ENCODE peak calls at places on chromosome 19, in six cellular contexts. One of them, this sample, is unnamed.

GRCh38 chr19:32581704-32582164 is 744 bp downstream of the PDCD5 start:
- DNase-seq in kidney glomerular epithelial cell: no peak
- DNase-seq in PC-9: no peak
- DNase-seq in NCI-H2107: no peak
- DNase-seq in activated CD4-positive, alpha-beta T cell treated with anti-CD3 and anti-CD28 coated beads, Interleukin-2, amount 10 ng/mL, durations not matched to agents 7 days and 5 days: no peak
- DNase-seq in EL: peak; percentile 57
- DNase-seq in this sample: peak; percentile 14

GRCh38 chr19:2487780-2488330 is 11.9 kb downstream of the GADD45B start:
- DNase-seq in NCI-H2107: no peak
- DNase-seq in PC-9: no peak
- DNase-seq in activated CD4-positive, alpha-beta T cell treated with anti-CD3 and anti-CD28 coated beads, Interleukin-2, amount 10 ng/mL, durations not matched to agents 7 days and 5 days: no peak
- DNase-seq in EL: no peak
- DNase-seq in kidney glomerular epithelial cell: no peak
- DNase-seq in this sample: no peak

GRCh38 chr19:2425622-2426581 is 1.5 kb downstream of the TIMM13 start:
- DNase-seq in activated CD4-positive, alpha-beta T cell treated with anti-CD3 and anti-CD28 coated beads, Interleukin-2, amount 10 ng/mL, durations not matched to agents 7 days and 5 days: no peak
- DNase-seq in PC-9: no peak
- DNase-seq in EL: no peak
- DNase-seq in kidney glomerular epithelial cell: no peak
- DNase-seq in NCI-H2107: no peak
- DNase-seq in this sample: no peak

GRCh38 chr19:1355974-1356865 is 27.5 kb upstream of the NDUFS7 start:
- DNase-seq in EL: peak; percentile 15
- DNase-seq in PC-9: no peak
- DNase-seq in activated CD4-positive, alpha-beta T cell treated with anti-CD3 and anti-CD28 coated beads, Interleukin-2, amount 10 ng/mL, durations not matched to agents 7 days and 5 days: no peak
- DNase-seq in NCI-H2107: no peak
- DNase-seq in kidney glomerular epithelial cell: no peak
- DNase-seq in this sample: no peak

GRCh38 chr19:4641132-4641531 is 1.8 kb downstream of the TNFAIP8L1 start:
- DNase-seq in NCI-H2107: no peak
- DNase-seq in activated CD4-positive, alpha-beta T cell treated with anti-CD3 and anti-CD28 coated beads, Interleukin-2, amount 10 ng/mL, durations not matched to agents 7 days and 5 days: no peak
- DNase-seq in PC-9: no peak
- DNase-seq in kidney glomerular epithelial cell: no peak
- DNase-seq in EL: no peak
- DNase-seq in this sample: no peak

GRCh38 chr19:48403606-48404005 is 10.1 kb downstream of the GRIN2D start:
- DNase-seq in activated CD4-positive, alpha-beta T cell treated with anti-CD3 and anti-CD28 coated beads, Interleukin-2, amount 10 ng/mL, durations not matched to agents 7 days and 5 days: peak; percentile 65
- DNase-seq in kidney glomerular epithelial cell: peak; percentile 27
- DNase-seq in PC-9: peak; percentile 35
- DNase-seq in NCI-H2107: no peak
- DNase-seq in EL: peak; percentile 68
- DNase-seq in this sample: no peak

GRCh38 chr19:48633148-48634035 is 3.8 kb downstream of the DBP start:
- DNase-seq in EL: no peak
- DNase-seq in kidney glomerular epithelial cell: no peak
- DNase-seq in NCI-H2107: no peak
- DNase-seq in PC-9: no peak
- DNase-seq in activated CD4-positive, alpha-beta T cell treated with anti-CD3 and anti-CD28 coated beads, Interleukin-2, amount 10 ng/mL, durations not matched to agents 7 days and 5 days: no peak
- DNase-seq in this sample: no peak

GRCh38 chr19:43489310-43489709 is 15.2 kb downstream of the PHLDB3 start:
- DNase-seq in NCI-H2107: no peak
- DNase-seq in EL: no peak
- DNase-seq in PC-9: no peak
- DNase-seq in activated CD4-positive, alpha-beta T cell treated with anti-CD3 and anti-CD28 coated beads, Interleukin-2, amount 10 ng/mL, durations not matched to agents 7 days and 5 days: no peak
- DNase-seq in kidney glomerular epithelial cell: no peak
- DNase-seq in this sample: no peak

GRCh38 chr19:45469835-45470146 is 2.0 kb downstream of the FOSB start:
- DNase-seq in kidney glomerular epithelial cell: peak; percentile 84
- DNase-seq in activated CD4-positive, alpha-beta T cell treated with anti-CD3 and anti-CD28 coated beads, Interleukin-2, amount 10 ng/mL, durations not matched to agents 7 days and 5 days: no peak
- DNase-seq in EL: no peak
- DNase-seq in NCI-H2107: peak; percentile 20
- DNase-seq in PC-9: no peak
- DNase-seq in this sample: no peak

GRCh38 chr19:6273701-6274601 is 5.8 kb downstream of the MLLT1 start:
- DNase-seq in EL: peak; percentile 96
- DNase-seq in PC-9: no peak
- DNase-seq in kidney glomerular epithelial cell: peak; percentile 87
- DNase-seq in NCI-H2107: no peak
- DNase-seq in activated CD4-positive, alpha-beta T cell treated with anti-CD3 and anti-CD28 coated beads, Interleukin-2, amount 10 ng/mL, durations not matched to agents 7 days and 5 days: no peak
- DNase-seq in this sample: peak; percentile 73

GRCh38 chr19:43776285-43776684 is 4.5 kb downstream of the KCNN4 start:
- DNase-seq in EL: no peak
- DNase-seq in kidney glomerular epithelial cell: no peak
- DNase-seq in activated CD4-positive, alpha-beta T cell treated with anti-CD3 and anti-CD28 coated beads, Interleukin-2, amount 10 ng/mL, durations not matched to agents 7 days and 5 days: no peak
- DNase-seq in NCI-H2107: no peak
- DNase-seq in PC-9: peak; percentile 46
- DNase-seq in this sample: no peak